ENCODE peak calls at places on chromosomes 4 and X, in four cellular contexts. B is body of pancreas, K is stomach, N is lower lobe of right lung. C is an unnamed sample. For H3K4me1, the result is how much of the 10 kb centered on the place peaks cover.

GRCh38 chrX:106952988-106953387 is 32.8 kb downstream of the CLDN2 start:
- DNase-seq in K (no peak), N (no peak), B (no peak), C (no peak)

GRCh38 chrX:10769696-10770619 is 149.6 kb upstream of the MID1 start:
- DNase-seq in N (no peak), K (no peak), B (no peak), C (peak)

GRCh38 chr4:76665139-76665538 is 230.1 kb downstream of the SHROOM3 start:
- DNase-seq in K (peak), N (peak), B (peak), C (no peak)

GRCh38 chr4:5749568-5749967 is 38.6 kb downstream of the EVC start:
- DNase-seq in N (no peak), K (no peak), B (no peak), C (no peak)

GRCh38 chrX:147978931-147979330 is 2.2 kb upstream of the FMR1NB start:
- DNase-seq in K (no peak), B (no peak), N (no peak), C (no peak)

GRCh38 chr4:169975131-169975836 is 50.9 kb downstream of the MFAP3L start:
- DNase-seq in B (no peak), K (no peak), N (no peak), C (no peak)

GRCh38 chr4:141609243-141609642 is 27.1 kb upstream of the IL15 start:
- DNase-seq in K (no peak), N (peak), B (peak), C (no peak)

GRCh38 chr4:48033825-48034413 is 17.3 kb downstream of the NIPAL1 start:
- DNase-seq in K (peak), B (peak), N (no peak), C (no peak)

GRCh38 chrX:11190745-11191510 is 79.8 kb downstream of the HCCS start:
- DNase-seq in B (peak), N (no peak), K (peak), C (no peak)

GRCh38 chr4:13367691-13368090 is 116.4 kb downstream of the RAB28 start:
- DNase-seq in B (no peak), K (no peak), N (no peak), C (no peak)

GRCh38 chr4:108527729-108528128 is 92.6 kb upstream of the RPL34 start:
- DNase-seq in K (no peak), N (no peak), B (no peak), C (no peak)

GRCh38 chr4:142112451-142112850 is 476.1 kb downstream of the IL15 start:
- DNase-seq in N (no peak), B (no peak), K (no peak), C (no peak)

GRCh38 chr4:33831667-33832066 is 2412.6 kb downstream of the ARAP2 start:
- DNase-seq in B (no peak), K (no peak), N (no peak), C (no peak)

GRCh38 chr4:108849611-108850406 is 87.0 kb upstream of the ETNPPL start:
- DNase-seq in K (no peak), N (no peak), B (no peak), C (no peak)

GRCh38 chrX:106963111-106963510 is 36.9 kb downstream of the MORC4 start:
- DNase-seq in N (no peak), B (no peak), K (no peak), C (no peak)

GRCh38 chrX:44742480-44743155 is 101.2 kb upstream of the DUSP21 start:
- DNase-seq in B (no peak), N (no peak), K (no peak), C (no peak)

GRCh38 chrX:100995469-100995868 is 26.0 kb downstream of the ARL13A start:
- DNase-seq in B (no peak), N (no peak), K (no peak), C (no peak)

GRCh38 chrX:106698693-106699092 is 27.8 kb upstream of the RNF128 start:
- DNase-seq in K (no peak), B (no peak), N (no peak), C (no peak)

GRCh38 chr4:41006141-41006540 is 208.2 kb downstream of the APBB2 start:
- DNase-seq in N (no peak), B (no peak), K (no peak), C (no peak)

GRCh38 chr4:123651127-123651526 is 254.5 kb downstream of the SPRY1 start:
- DNase-seq in N (no peak), B (no peak), K (no peak), C (no peak)

GRCh38 chr4:94451051-94451404 is 714 bp upstream of the PDLIM5 start:
- DNase-seq in K (no peak), B (no peak), N (no peak), C (no peak)

GRCh38 chr4:15906024-15906443 is 32.5 kb downstream of the FGFBP1 start:
- DNase-seq in K (peak), B (peak), N (peak), C (peak)

GRCh38 chr4:24195976-24196736 is 306.3 kb upstream of the PPARGC1A start:
- DNase-seq in B (no peak), K (no peak), N (no peak), C (no peak)

GRCh38 chrX:15127010-15127409 is 142.9 kb downstream of the ASB9 start:
- DNase-seq in B (no peak), N (no peak), K (no peak), C (no peak)

GRCh38 chr4:22712105-22712504 is 19.4 kb downstream of the GBA3 start:
- DNase-seq in N (no peak), K (no peak), B (no peak), C (no peak)

GRCh38 chr4:54941994-54942552 is 183.3 kb downstream of the KDR start:
- DNase-seq in K (no peak), N (no peak), B (peak), C (peak)

GRCh38 chr4:146379744-146380143 is 142.0 kb downstream of the SLC10A7 start:
- DNase-seq in K (no peak), N (no peak), B (no peak), C (no peak)

GRCh38 chr4:73450398-73451004 is 14.5 kb downstream of the AFP start:
- DNase-seq in B (peak), K (no peak), N (no peak), C (peak)

GRCh38 chr4:14864967-14865366 is 137.3 kb upstream of the CPEB2 start:
- DNase-seq in B (no peak), K (no peak), N (no peak), C (no peak)

GRCh38 chr4:54067163-54067562 is 2.8 kb upstream of the CHIC2 start:
- DNase-seq in B (no peak), K (peak), N (no peak), C (peak)

GRCh38 chrX:34810364-34810763 is 132.2 kb upstream of the FAM47B start:
- DNase-seq in B (no peak), K (no peak), N (no peak), C (no peak)

GRCh38 chr4:48944252-48944651 is 37.7 kb upstream of the OCIAD2 start:
- DNase-seq in N (no peak), B (no peak), K (peak), C (no peak)

GRCh38 chrX:72038016-72038415 is 93.7 kb downstream of the RTL5 start:
- DNase-seq in K (no peak), B (no peak), N (no peak), C (no peak)

GRCh38 chrX:20046270-20046669 is 55.4 kb upstream of the BCLAF3 start:
- DNase-seq in B (no peak), K (no peak), N (no peak), C (no peak)

GRCh38 chr4:165288639-165289428 is 38.6 kb upstream of the MSMO1 start:
- DNase-seq in B (no peak), K (no peak), N (no peak), C (no peak)

GRCh38 chrX:9749141-9749540 is 16.5 kb downstream of the GPR143 start:
- DNase-seq in N (no peak), K (no peak), B (no peak), C (no peak)

GRCh38 chr4:155571184-155571944 is 95.3 kb upstream of the GUCY1A1 start:
- DNase-seq in K (no peak), B (no peak), N (no peak), C (no peak)

GRCh38 chr4:155570661-155571060 is 96.0 kb upstream of the GUCY1A1 start:
- DNase-seq in B (no peak), K (no peak), N (no peak), C (no peak)

GRCh38 chr4:155568641-155569040 is 98.0 kb upstream of the GUCY1A1 start:
- DNase-seq in N (no peak), K (no peak), B (no peak), C (no peak)

GRCh38 chr4:155569960-155570515 is 96.6 kb upstream of the GUCY1A1 start:
- DNase-seq in N (no peak), B (no peak), K (no peak), C (no peak)

GRCh38 chr4:155569471-155569870 is 97.2 kb upstream of the GUCY1A1 start:
- DNase-seq in N (no peak), B (no peak), K (no peak), C (no peak)
- H3K4me1 ChIP-seq in N (under half), B (under half), K (under half), C (under half)

GRCh38 chrX:43552703-43553102 is 103.4 kb upstream of the MAOA start:
- DNase-seq in N (no peak), K (no peak), B (no peak), C (no peak)

GRCh38 chrX:43557792-43558191 is 98.3 kb upstream of the MAOA start:
- DNase-seq in N (peak), B (peak), K (peak), C (no peak)

GRCh38 chrX:43559643-43560042 is 96.5 kb upstream of the MAOA start:
- DNase-seq in B (peak), N (no peak), K (peak), C (peak)

GRCh38 chrX:43552166-43552565 is 103.9 kb upstream of the MAOA start:
- DNase-seq in B (no peak), N (no peak), K (no peak), C (no peak)

DNA sequence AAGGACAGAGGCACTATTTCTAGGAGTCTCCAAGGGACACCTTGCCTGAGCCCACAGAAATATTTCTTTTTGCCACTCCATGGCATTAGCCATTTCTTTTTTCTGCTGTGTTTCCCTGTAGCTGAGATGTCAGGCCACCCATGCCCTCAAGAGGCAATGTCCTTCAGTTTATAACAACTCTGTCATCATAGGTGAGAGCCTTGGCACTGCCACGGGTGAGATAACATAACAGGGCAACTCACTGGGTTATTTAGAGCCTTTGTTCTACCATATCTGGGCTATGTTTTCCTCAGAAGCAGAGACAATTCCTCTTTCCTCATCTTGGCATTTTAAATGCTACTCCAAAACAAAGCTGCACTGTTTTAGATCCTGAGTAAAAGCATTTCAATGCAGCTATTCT is 99.9 kb upstream of the MAOA start:
- DNase-seq in K (no peak), B (peak), N (peak), C (no peak)
- H3K4me3 ChIP-seq in K (no peak), B (no peak), N (no peak), C (no peak)

DNA sequence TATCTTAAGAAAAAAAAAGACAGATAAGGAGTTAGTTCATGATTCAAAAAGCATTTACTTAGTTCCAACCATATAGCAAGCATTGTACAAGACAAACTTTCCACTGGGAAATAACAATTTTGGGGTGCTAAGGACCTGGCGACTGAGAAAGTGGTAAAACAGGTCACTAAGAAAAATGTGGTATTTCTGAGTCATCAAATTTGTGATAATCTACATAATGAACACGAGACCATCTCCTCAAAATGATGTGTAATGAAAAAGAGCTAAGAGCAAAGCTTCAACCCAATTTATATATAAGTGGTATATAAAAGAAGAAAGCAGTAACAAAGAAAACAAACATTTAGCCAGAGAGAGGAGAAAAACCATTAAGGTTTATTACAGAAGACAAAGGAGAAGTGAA is 72.3 kb downstream of the FBXW7 start:
- DNase-seq in K (no peak), B (no peak), N (no peak), C (no peak)
- H3K4me1 ChIP-seq in K (under half), B (under half), N (under half), C (under half)

DNA sequence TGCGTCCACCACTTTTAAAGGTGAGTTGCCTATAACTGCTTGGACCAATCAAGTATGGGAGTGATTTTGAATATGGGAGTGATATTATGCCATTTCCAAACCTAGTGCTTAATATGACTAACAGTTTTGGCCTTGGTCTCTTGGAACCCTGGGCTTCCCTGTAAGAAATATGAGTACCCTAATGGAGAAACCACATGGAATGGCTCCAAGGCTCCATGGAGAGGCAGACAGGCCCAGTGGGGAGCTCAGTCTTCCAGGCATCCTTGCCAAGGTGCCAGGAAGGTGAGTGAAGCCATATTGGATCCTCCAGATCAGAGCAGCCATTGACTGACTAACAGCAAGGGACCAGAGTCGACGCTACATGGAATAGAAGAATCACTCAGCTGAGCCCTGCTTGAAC is 53.2 kb downstream of the MAML3 start:
- DNase-seq in B (no peak), K (no peak), N (no peak), C (no peak)
- H3K4me3 ChIP-seq in B (no peak), K (no peak), N (no peak), C (no peak)

DNA sequence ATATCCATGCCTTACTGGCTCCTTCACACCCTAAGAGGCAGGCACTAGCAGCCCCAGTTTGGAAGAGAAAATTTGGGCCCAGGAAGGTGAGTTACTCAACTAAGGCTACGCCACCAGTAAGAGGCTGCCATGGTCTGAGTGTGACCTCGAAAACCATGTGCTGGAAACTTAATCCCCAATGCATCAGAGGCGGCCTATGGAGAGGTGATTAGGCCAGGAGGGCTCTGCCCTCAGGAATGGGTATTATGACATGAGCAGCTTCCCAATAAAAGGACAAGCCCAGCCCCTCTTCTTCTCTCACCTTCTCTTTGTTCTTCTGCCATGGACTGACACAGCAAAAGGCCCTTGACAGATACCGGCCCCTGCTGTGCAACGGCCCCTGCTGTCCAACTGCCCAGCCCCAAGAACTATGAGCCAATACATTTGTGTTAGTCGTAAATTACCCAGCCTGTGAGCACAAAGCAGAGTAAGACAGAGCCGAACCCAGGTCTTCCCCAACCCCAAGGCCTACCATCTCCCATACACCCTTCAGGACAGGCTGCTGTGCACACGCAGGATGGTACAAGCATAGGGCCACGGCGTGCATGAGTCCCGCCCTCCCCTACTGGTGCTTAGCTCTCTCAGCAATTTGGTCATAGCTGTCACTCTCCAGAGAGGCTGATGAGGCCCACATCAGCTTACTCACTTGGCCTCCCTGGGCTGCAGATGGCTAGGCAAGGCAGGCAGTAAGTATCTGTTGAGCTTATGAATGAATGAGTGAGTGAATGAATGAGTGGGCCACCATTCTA is 14.2 kb downstream of the WDR1 start:
- DNase-seq in K (no peak), B (no peak), N (no peak), C (no peak)
- H3K4me1 ChIP-seq in K (half or more), B (under half), N (half or more), C (under half)

DNA sequence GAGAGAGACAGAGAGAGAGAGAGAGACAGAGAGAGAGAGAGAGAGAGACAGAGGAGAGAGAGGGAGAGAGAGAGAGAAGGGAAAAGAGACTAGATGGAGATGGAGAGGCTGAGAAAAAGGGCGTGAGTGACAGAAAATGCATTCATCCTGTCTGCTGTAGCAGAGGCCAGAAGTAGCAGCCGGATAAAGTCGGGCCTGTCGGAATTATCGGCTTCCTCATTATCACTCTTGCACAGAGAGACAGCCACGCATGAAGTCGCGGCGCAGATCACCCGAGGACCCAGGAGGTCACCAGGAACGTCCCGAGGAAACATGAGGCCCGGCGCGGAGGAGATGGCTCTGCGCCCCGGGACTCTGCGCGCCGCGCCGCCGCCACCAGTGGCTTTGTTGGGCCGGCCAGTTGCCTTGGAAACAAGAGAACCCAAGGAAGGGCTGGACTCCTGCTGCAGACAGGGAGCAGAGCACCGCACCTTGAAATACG is 603.8 kb downstream of the PACRGL start:
- DNase-seq in B (peak), N (peak), K (peak), C (peak)
- H3K4me3 ChIP-seq in B (no peak), N (no peak), K (peak), C (no peak)

GRCh38 chrX:47198687-47199080 is 5.1 kb downstream of the UBA1 start:
- DNase-seq in K (no peak), N (no peak), B (no peak), C (no peak)

GRCh38 chrX:47200385-47201150 is 6.9 kb downstream of the UBA1 start:
- DNase-seq in K (no peak), N (no peak), B (no peak), C (peak)

GRCh38 chrX:47197526-47197925 is 3.9 kb downstream of the UBA1 start:
- DNase-seq in K (no peak), N (no peak), B (no peak), C (no peak)

GRCh38 chrX:47198026-47198686 is 4.5 kb downstream of the UBA1 start:
- DNase-seq in N (no peak), K (no peak), B (no peak), C (no peak)

GRCh38 chrX:47199286-47199685 is 5.7 kb downstream of the UBA1 start:
- DNase-seq in K (no peak), N (no peak), B (no peak), C (no peak)
- H3K4me1 ChIP-seq in K (under half), N (under half), B (under half), C (under half)

DNA sequence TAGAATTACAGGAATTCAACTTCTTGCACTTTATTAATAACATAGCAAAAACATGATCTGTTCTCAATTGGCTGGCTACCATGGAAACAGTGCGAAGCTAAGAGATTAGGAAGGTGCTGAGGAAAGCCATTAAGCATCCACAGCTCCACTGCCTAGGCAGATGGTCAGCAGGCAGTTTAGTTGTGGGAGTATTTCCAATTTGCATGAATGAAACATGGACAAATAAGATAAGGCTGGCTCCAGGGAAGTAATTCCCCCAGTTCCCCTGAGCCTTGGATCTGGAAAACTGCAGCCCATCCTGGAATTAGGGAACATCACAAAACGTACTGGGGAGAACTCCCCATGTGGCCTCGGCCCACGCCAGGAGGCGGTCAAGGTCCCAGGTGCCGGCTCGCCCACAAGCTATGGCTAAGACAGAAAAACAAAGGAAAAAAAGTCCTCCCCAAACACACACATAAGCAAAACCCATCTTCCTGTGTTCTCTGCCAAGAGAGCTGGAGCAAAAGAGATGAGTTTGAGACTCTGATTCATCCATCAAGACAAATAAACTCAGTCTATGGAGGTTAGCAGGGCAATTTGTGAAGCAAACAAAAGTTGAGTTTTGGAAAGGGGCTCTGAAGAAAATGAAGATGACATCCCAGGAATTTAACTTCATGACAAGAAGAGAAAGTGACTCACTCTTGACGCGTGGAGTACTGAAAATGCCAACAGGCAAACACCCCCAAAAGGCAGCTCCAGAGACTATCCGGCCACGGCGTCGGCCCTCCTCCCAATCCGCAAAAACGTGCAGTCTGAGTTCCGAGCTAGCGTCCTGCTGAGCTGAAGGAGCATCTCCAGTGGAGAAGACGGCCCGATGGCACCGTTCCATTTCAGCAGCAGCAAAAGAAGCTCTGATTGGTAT is 45.1 kb downstream of the IGFBP7 start:
- DNase-seq in B (peak), N (no peak), K (peak), C (peak)
- H3K4me3 ChIP-seq in B (no peak), N (no peak), K (no peak), C (no peak)